ENCODE peak calls at places on chromosomes 2 and 18, in four cellular contexts. R is IMR-90, M is vagina, A is uterus. B is an unnamed sample.
A peak's percentile ranks its signal among the peaks of the same experiment; 100 is the strongest.

GRCh38 chr18:33749831-33750230 is 171.8 kb downstream of the ASXL3 start:
- DNase-seq in R (no peak), M (no peak), A (no peak), B (no peak)

GRCh38 chr2:136891100-136891499 is 125.8 kb downstream of the THSD7B start:
- DNase-seq in R (no peak), M (no peak), A (no peak), B (no peak)

GRCh38 chr2:8737571-8738175 is 55.8 kb downstream of the ID2 start:
- DNase-seq in R (peak; percentile 38), M (no peak), A (no peak), B (no peak)

GRCh38 chr2:43230481-43230880 is 4.1 kb upstream of the ZFP36L2 start:
- DNase-seq in R (no peak), M (no peak), A (no peak), B (no peak)

GRCh38 chr18:10074122-10074521 is 160.3 kb downstream of the VAPA start:
- DNase-seq in R (no peak), M (no peak), A (no peak), B (no peak)

GRCh38 chr18:63997041-63997440 is 27.2 kb downstream of the SERPINB8 start:
- DNase-seq in R (no peak), M (no peak), A (no peak), B (no peak)

GRCh38 chr2:112149194-112149593 is 11.0 kb downstream of the FBLN7 start:
- DNase-seq in R (no peak), M (no peak), A (no peak), B (no peak)

GRCh38 chr2:21382980-21383520 is 259.3 kb downstream of the TDRD15 start:
- DNase-seq in R (no peak), M (no peak), A (no peak), B (no peak)

GRCh38 chr2:234447963-234448362 is 48.9 kb downstream of the ARL4C start:
- DNase-seq in R (no peak), M (no peak), A (no peak), B (no peak)

GRCh38 chr2:26974352-26974751 is 3.9 kb downstream of the MAPRE3 start:
- DNase-seq in R (no peak), M (no peak), A (no peak), B (no peak)

GRCh38 chr18:64678048-64678447 is 529.2 kb upstream of the LINC00305 start:
- DNase-seq in R (no peak), M (no peak), A (no peak), B (no peak)

GRCh38 chr2:100513650-100514049 is 43.4 kb downstream of the NMS start:
- DNase-seq in R (no peak), M (no peak), A (no peak), B (no peak)

GRCh38 chr18:48533340-48534093 is 5.3 kb upstream of the CTIF start:
- DNase-seq in R (no peak), M (no peak), A (no peak), B (no peak)

GRCh38 chr2:70553584-70554337 is at the start of gene TGFA:
- DNase-seq in R (no peak), M (no peak), A (peak; percentile 28), B (peak; percentile 92)

GRCh38 chr2:159677654-159678053 is 34.7 kb upstream of the MARCHF7 start:
- DNase-seq in R (peak; percentile 33), M (no peak), A (no peak), B (no peak)

GRCh38 chr2:46481541-46482193 is 2.3 kb downstream of the TMEM247 start:
- DNase-seq in R (peak; percentile 94), M (no peak), A (no peak), B (no peak)

GRCh38 chr2:68031546-68032160 is 31.2 kb downstream of the C1D start:
- DNase-seq in R (peak; percentile 70), M (no peak), A (no peak), B (no peak)

GRCh38 chr2:100621371-100621910 is 58.6 kb downstream of the PDCL3 start:
- DNase-seq in R (no peak), M (peak; percentile 77), A (no peak), B (no peak)

GRCh38 chr2:209519911-209520310 is 96.1 kb downstream of the MAP2 start:
- DNase-seq in R (no peak), M (no peak), A (no peak), B (no peak)

GRCh38 chr2:127134833-127135830 is 28.2 kb upstream of the BIN1 start:
- DNase-seq in R (no peak), M (no peak), A (no peak), B (no peak)

GRCh38 chr2:106161938-106162814 is 31.9 kb downstream of the UXS1 start:
- DNase-seq in R (no peak), M (no peak), A (no peak), B (no peak)

GRCh38 chr2:229206548-229206947 is 64.5 kb downstream of the PID1 start:
- DNase-seq in R (no peak), M (no peak), A (no peak), B (peak; percentile 50)

GRCh38 chr18:62715829-62716678 is 713 bp downstream of the PHLPP1 start:
- DNase-seq in R (peak; percentile 59), M (no peak), A (peak; percentile 37), B (peak; percentile 68)

GRCh38 chr2:71865391-71865965 is 282.2 kb downstream of the CYP26B1 start:
- DNase-seq in R (no peak), M (no peak), A (no peak), B (no peak)

GRCh38 chr2:30425326-30425725 is 21.7 kb upstream of the LCLAT1 start:
- DNase-seq in R (no peak), M (no peak), A (no peak), B (no peak)

GRCh38 chr18:67517224-67517765 is 775 bp upstream of the DSEL start:
- DNase-seq in R (peak; percentile 25), M (no peak), A (peak; percentile 45), B (no peak)

GRCh38 chr2:195520671-195521155 is 136.3 kb upstream of the SLC39A10 start:
- DNase-seq in R (peak; percentile 99), M (no peak), A (no peak), B (no peak)

GRCh38 chr2:111954602-111955332 is 56.4 kb downstream of the MERTK start:
- DNase-seq in R (no peak), M (no peak), A (no peak), B (no peak)

GRCh38 chr2:219527472-219527871 is 13.2 kb downstream of the ASIC4 start:
- DNase-seq in R (no peak), M (no peak), A (no peak), B (no peak)

GRCh38 chr2:222893716-222894115 is 32.9 kb downstream of the ACSL3 start:
- DNase-seq in R (no peak), M (no peak), A (no peak), B (no peak)

GRCh38 chr2:222891890-222892289 is 31.1 kb downstream of the ACSL3 start:
- DNase-seq in R (peak; percentile 58), M (no peak), A (no peak), B (no peak)

GRCh38 chr2:222888716-222889115 is 27.9 kb downstream of the ACSL3 start:
- DNase-seq in R (no peak), M (no peak), A (no peak), B (no peak)

GRCh38 chr2:222895143-222895542 is 34.3 kb downstream of the ACSL3 start:
- DNase-seq in R (no peak), M (no peak), A (no peak), B (no peak)

GRCh38 chr2:222892321-222892720 is 31.5 kb downstream of the ACSL3 start:
- DNase-seq in R (peak; percentile 64), M (no peak), A (no peak), B (no peak)
- H3K4me3 ChIP-seq in R (no peak overlapping the region), M (no peak overlapping the region), A (no peak overlapping the region), B (no peak overlapping the region)

GRCh38 chr2:104563398-104564024 is 290.4 kb upstream of the POU3F3 start:
- DNase-seq in R (no peak), M (no peak), A (no peak), B (no peak)
- TF ChIP-seq POLR2A in R (no peak), M (no peak), A (no peak), B (no peak)

DNA sequence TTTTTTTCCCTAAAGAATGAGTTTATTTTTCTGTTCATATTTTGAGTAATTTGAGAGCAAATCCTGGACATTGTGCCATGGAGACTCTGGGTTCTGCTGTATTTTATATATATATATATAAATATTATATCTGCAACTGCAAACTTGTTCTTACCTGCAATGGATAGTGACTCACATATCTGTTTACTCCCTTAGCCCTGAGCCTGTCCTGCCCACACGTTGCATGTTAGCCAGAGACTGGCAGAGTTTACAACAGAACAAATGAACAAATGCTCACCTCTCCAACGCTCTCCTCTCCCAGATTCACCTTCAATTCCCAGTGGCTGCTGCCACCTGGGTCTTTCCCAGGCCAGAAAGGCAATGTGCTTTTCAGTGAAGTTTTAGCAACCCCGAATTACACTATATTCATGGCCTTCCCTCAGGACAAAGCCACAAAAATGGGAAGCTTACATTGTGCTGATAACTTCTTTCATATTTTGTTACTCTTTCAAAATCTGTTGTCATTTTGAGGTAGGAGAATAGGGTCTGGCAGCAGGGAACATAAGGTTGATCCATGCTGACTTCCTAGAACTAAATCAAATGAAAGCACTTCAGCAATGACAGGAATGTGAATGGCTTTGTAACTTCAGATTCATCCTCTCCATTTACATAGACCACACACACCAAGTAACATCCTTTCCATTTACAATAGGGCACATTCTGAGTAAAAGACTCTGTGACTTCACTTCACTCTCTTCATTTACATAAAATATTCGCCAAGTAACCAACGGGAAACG is 105.4 kb upstream of the FAM110C start:
- DNase-seq in R (no peak), M (no peak), A (no peak), B (no peak)
- H3K27ac ChIP-seq in R (no peak overlapping the region), M (no peak overlapping the region), A (no peak overlapping the region), B (no peak overlapping the region)

GRCh38 chr2:32752952-32753351 is 125.1 kb downstream of the TTC27 start:
- DNase-seq in R (no peak), M (no peak), A (no peak), B (no peak)

GRCh38 chr2:32755666-32756065 is 127.8 kb downstream of the TTC27 start:
- DNase-seq in R (no peak), M (no peak), A (no peak), B (no peak)

GRCh38 chr2:32760628-32761027 is 132.8 kb downstream of the TTC27 start:
- DNase-seq in R (no peak), M (no peak), A (no peak), B (no peak)

GRCh38 chr2:32756074-32756727 is 128.4 kb downstream of the TTC27 start:
- DNase-seq in R (no peak), M (no peak), A (no peak), B (no peak)

DNA sequence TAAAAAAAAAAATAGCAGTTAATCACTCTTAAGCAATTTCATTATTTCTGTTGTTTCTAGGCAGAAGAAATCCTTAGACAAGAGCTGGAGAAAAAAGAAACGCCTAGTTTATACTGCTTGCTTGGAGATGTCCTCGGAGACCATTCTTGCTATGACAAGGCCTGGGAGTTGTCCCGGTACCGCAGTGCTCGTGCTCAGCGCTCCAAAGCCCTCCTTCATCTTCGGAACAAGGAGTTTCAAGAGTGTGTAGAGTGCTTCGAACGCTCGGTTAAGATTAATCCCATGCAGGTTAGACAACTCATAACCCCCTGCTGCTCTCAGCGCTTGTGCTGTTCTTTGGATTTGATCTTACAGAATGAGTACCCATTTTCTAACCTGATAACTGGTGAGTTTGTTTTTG is 130.4 kb downstream of the TTC27 start:
- DNase-seq in R (no peak), M (no peak), A (no peak), B (no peak)
- H3K4me3 ChIP-seq in R (no peak overlapping the region), M (no peak overlapping the region), A (no peak overlapping the region), B (no peak overlapping the region)